ENCODE peak calls at places on chromosomes 5 and 9, in nine cellular contexts. K is BJ, G is AG09309, V is AG04449, S is natural killer cell, Y is GM12864, M is thyroid gland, L is fibroblast of lung, T is CD14-positive monocyte. N is an unnamed sample.

GRCh38 chr5:160473736-160474483 is 52.3 kb downstream of the PTTG1 start:
- DNase-seq in K (no peak), G (no peak), V (no peak), S (no peak), Y (no peak), M (no peak), L (no peak), T (no peak), N (no peak)

GRCh38 chr9:138017200-138017599 is 139.6 kb downstream of the CACNA1B start:
- DNase-seq in K (no peak), G (no peak), V (no peak), S (no peak), Y (no peak), M (no peak), L (no peak), T (peak; percentile 26), N (no peak)

GRCh38 chr9:95213102-95213501 is 104.4 kb downstream of the FANCC start:
- DNase-seq in K (no peak), G (no peak), V (no peak), S (no peak), Y (no peak), M (no peak), L (no peak), T (no peak), N (no peak)

GRCh38 chr5:80753712-80754111 is 98.9 kb upstream of the DHFR start:
- DNase-seq in K (no peak), G (no peak), V (no peak), S (no peak), Y (no peak), M (no peak), L (no peak), T (no peak), N (no peak)

GRCh38 chr9:69131682-69132081 is 42.4 kb upstream of the TJP2 start:
- DNase-seq in K (peak; percentile 76), G (peak; percentile 84), V (peak; percentile 89), S (no peak), Y (no peak), M (no peak), L (peak; percentile 98), T (no peak), N (no peak)

GRCh38 chr9:93345630-93346239 is 105.8 kb upstream of the FAM120A start:
- DNase-seq in K (no peak), G (no peak), V (no peak), S (no peak), Y (no peak), M (no peak), L (no peak), T (no peak), N (no peak)

GRCh38 chr9:116490321-116490720 is 196.8 kb upstream of the TRIM32 start:
- DNase-seq in K (no peak), G (no peak), V (no peak), S (no peak), Y (no peak), M (no peak), L (peak; percentile 32), T (no peak), N (no peak)

GRCh38 chr5:103562084-103562452 is 521 bp downstream of the NUDT12 start:
- DNase-seq in K (no peak), G (no peak), V (no peak), S (no peak), Y (no peak), M (no peak), L (no peak), T (peak; percentile 46), N (peak; percentile 10)

GRCh38 chr5:10456583-10457562 is 15.2 kb downstream of the ROPN1L start:
- DNase-seq in K (no peak), G (no peak), V (no peak), S (no peak), Y (no peak), M (no peak), L (peak; percentile 33), T (no peak), N (no peak)

GRCh38 chr9:136337416-136338395 is 10.4 kb downstream of the GPSM1 start:
- DNase-seq in K (no peak), G (no peak), V (no peak), S (no peak), Y (no peak), M (no peak), L (no peak), T (no peak), N (peak; percentile 40)

GRCh38 chr5:116494784-116495480 is 79.7 kb downstream of the SEMA6A start:
- DNase-seq in K (no peak), G (no peak), V (no peak), S (no peak), Y (no peak), M (no peak), L (peak; percentile 15), T (no peak), N (no peak)

GRCh38 chr5:35246928-35247644 is 16.8 kb upstream of the PRLR start:
- DNase-seq in K (no peak), G (no peak), V (no peak), S (no peak), Y (no peak), M (no peak), L (peak; percentile 22), T (no peak), N (no peak)

GRCh38 chr5:35247645-35248034 is 17.4 kb upstream of the PRLR start:
- DNase-seq in K (no peak), G (no peak), V (no peak), S (no peak), Y (no peak), M (no peak), L (peak; percentile 49), T (no peak), N (no peak)

GRCh38 chr5:35248843-35249780 is 18.8 kb upstream of the PRLR start:
- DNase-seq in K (no peak), G (no peak), V (no peak), S (no peak), Y (no peak), M (no peak), L (peak; percentile 4), T (no peak), N (no peak)

GRCh38 chr5:35244171-35244570 is 13.9 kb upstream of the PRLR start:
- DNase-seq in K (no peak), G (no peak), V (no peak), S (no peak), Y (no peak), M (no peak), L (no peak), T (no peak), N (no peak)

DNA sequence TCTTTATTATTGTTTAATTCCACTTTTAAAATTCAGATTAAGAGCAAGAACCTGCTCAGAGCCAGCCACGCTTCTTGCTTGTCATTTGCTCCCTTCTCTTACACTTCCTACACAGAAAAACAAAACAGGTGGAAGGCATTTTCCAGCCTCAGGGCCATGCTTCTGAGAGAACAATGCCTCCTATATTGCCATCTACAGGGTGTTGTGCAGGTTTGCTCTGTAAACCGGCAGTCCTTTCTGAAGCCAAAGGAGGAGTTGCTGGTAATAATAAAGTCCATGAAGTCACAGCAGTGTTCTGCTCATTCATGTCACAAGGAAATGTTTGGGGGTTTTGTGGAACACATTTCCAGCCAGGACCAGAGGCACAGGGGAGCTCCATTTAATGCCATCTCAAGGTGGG is 16.1 kb upstream of the PRLR start:
- DNase-seq in K (no peak), G (no peak), V (no peak), S (no peak), Y (no peak), M (no peak), L (no peak), T (no peak), N (no peak)
- TF ChIP-seq CTCF in K (no peak), G (no peak), V (no peak), S (no peak), Y (peak; percentile 8), M (no peak), L (no peak), T (no peak), N (no peak)

DNA sequence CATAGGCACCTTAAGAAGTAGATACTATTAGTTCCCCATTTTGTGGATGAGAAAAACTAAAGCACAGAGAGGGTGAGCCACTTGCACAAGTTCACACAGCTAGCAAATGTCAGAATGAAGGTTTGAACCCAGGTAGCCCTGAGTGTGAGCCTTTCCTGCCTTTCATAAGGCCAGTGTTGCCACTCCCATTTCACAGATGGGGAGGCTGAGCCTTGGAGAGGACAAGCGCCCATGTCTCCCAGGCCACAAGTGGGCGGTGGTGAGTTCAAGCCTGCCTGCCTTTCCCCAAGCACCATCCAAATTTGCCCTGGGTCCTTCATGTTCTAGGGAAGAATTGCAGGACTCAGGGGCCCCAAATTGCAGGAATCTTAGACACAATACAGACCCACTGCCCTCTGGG is 50.6 kb downstream of the LHX2 start:
- DNase-seq in K (no peak), G (no peak), V (no peak), S (no peak), Y (no peak), M (no peak), L (no peak), T (no peak), N (no peak)
- TF ChIP-seq CTCF in K (peak; percentile 19), G (peak; percentile 26), V (no peak), S (no peak), Y (peak; percentile 61), M (no peak), L (peak; percentile 3), T (no peak), N (no peak)

GRCh38 chr9:26296910-26297309 is 595.7 kb downstream of the CAAP1 start:
- DNase-seq in K (peak; percentile 17), G (peak; percentile 38), V (no peak), S (no peak), Y (no peak), M (no peak), L (peak; percentile 75), T (no peak), N (no peak)

GRCh38 chr9:26292943-26293342 is 599.7 kb downstream of the CAAP1 start:
- DNase-seq in K (no peak), G (peak; percentile 24), V (no peak), S (no peak), Y (no peak), M (peak; percentile 33), L (peak; percentile 81), T (no peak), N (no peak)
- TF ChIP-seq CTCF in K (no peak), G (no peak), V (no peak), S (no peak), Y (no peak), M (no peak), L (no peak), T (no peak), N (no peak)

GRCh38 chr5:34675857-34676256 is 19.7 kb downstream of the RAI14 start:
- DNase-seq in K (no peak), G (no peak), V (no peak), S (no peak), Y (no peak), M (no peak), L (no peak), T (no peak), N (no peak)

GRCh38 chr5:34680896-34681295 is 24.8 kb downstream of the RAI14 start:
- DNase-seq in K (no peak), G (no peak), V (no peak), S (no peak), Y (no peak), M (no peak), L (no peak), T (no peak), N (no peak)

GRCh38 chr5:34676409-34676808 is 20.3 kb downstream of the RAI14 start:
- DNase-seq in K (no peak), G (no peak), V (no peak), S (no peak), Y (no peak), M (no peak), L (peak; percentile 80), T (no peak), N (no peak)

GRCh38 chr5:34674226-34674625 is 18.1 kb downstream of the RAI14 start:
- DNase-seq in K (peak; percentile 87), G (peak; percentile 94), V (peak; percentile 92), S (no peak), Y (no peak), M (no peak), L (peak; percentile 99), T (no peak), N (no peak)

GRCh38 chr5:34677428-34677827 is 21.3 kb downstream of the RAI14 start:
- DNase-seq in K (no peak), G (no peak), V (no peak), S (no peak), Y (no peak), M (no peak), L (no peak), T (no peak), N (no peak)
- TF ChIP-seq CTCF in K (no peak), G (no peak), V (no peak), S (no peak), Y (no peak), M (no peak), L (no peak), T (no peak), N (no peak)

N was measured in activated CD8-positive, alpha-beta T cell treated with anti-CD3 and anti-CD28 coated beads for 36 hours.